ENCODE peak calls at places on chromosomes 5 and 9, in nine cellular contexts. T is aorta, J is colonic mucosa, S is AG04450, X is GM06990, Q is DND-41, A is mesendoderm, I is HCT116, B is ascending aorta. K is an unnamed sample. For H3K27me3, the result is how much of the 10 kb centered on the place peaks cover.

GRCh38 chr9:90466481-90466880 is 176.1 kb downstream of the DIRAS2 start:
- DNase-seq in B (no peak), S (no peak), Q (no peak), A (no peak), I (no peak), J (no peak), T (no peak), X (no peak), K (no peak)

GRCh38 chr5:1220831-1221230 is 4.3 kb upstream of the SLC6A18 start:
- DNase-seq in B (no peak), Q (no peak), A (no peak), J (no peak), I (no peak), X (no peak), S (no peak), T (no peak), K (no peak)

GRCh38 chr5:118924006-118924389 is 64.3 kb downstream of the DTWD2 start:
- DNase-seq in A (no peak), T (no peak), B (no peak), X (no peak), S (no peak), I (no peak), J (no peak), Q (no peak), K (no peak)

GRCh38 chr9:118170032-118170955 is 466.1 kb downstream of the TLR4 start:
- DNase-seq in I (no peak), A (peak), B (no peak), X (no peak), T (peak), Q (peak), J (peak), S (no peak), K (no peak)

GRCh38 chr5:135629164-135629563 is 50.4 kb upstream of the CXCL14 start:
- DNase-seq in J (no peak), A (peak), B (no peak), S (no peak), T (no peak), I (no peak), Q (no peak), X (no peak), K (no peak)

GRCh38 chr5:53478411-53479044 is 1.9 kb upstream of the FST start:
- DNase-seq in A (peak), X (no peak), T (peak), Q (no peak), B (no peak), I (peak), J (peak), S (no peak), K (no peak)

GRCh38 chr9:134136117-134136996 is 475 bp downstream of the WDR5 start:
- DNase-seq in T (no peak), I (no peak), S (no peak), B (no peak), J (peak), Q (peak), A (peak), X (peak), K (no peak)

GRCh38 chr5:81601912-81602311 is 149.0 kb downstream of the SSBP2 start:
- DNase-seq in S (no peak), I (no peak), A (peak), T (no peak), B (no peak), X (no peak), Q (no peak), J (no peak), K (no peak)

GRCh38 chr9:12934515-12935301 is 159.9 kb downstream of the LURAP1L start:
- DNase-seq in A (no peak), S (no peak), B (no peak), Q (no peak), X (no peak), I (no peak), J (no peak), T (no peak), K (no peak)

GRCh38 chr9:30723656-30724055 is 1660.8 kb upstream of the ACO1 start:
- DNase-seq in Q (no peak), S (no peak), I (no peak), B (no peak), T (no peak), X (no peak), J (no peak), A (no peak), K (no peak)

GRCh38 chr5:134511796-134512660 is 13.4 kb upstream of the JADE2 start:
- DNase-seq in S (no peak), B (no peak), I (no peak), J (peak), A (peak), T (peak), Q (no peak), X (no peak), K (no peak)

GRCh38 chr9:122468735-122469134 is 9.0 kb downstream of the OR1J1 start:
- DNase-seq in I (no peak), J (no peak), Q (no peak), T (no peak), S (peak), A (no peak), B (no peak), X (no peak), K (no peak)

GRCh38 chr9:79583957-79584654 is 12.3 kb downstream of the TLE4 start:
- DNase-seq in Q (no peak), S (no peak), J (peak), T (peak), B (peak), A (peak), I (no peak), X (no peak), K (no peak)

GRCh38 chr5:170291324-170291847 is 6.2 kb downstream of the LCP2 start:
- DNase-seq in I (no peak), S (no peak), T (no peak), X (no peak), J (no peak), A (peak), B (no peak), Q (no peak), K (no peak)

GRCh38 chr5:81164936-81165335 is 68.2 kb upstream of the CKMT2 start:
- DNase-seq in S (no peak), A (peak), I (no peak), Q (no peak), X (no peak), J (no peak), B (no peak), T (no peak), K (no peak)

GRCh38 chr5:124919752-124920151 is 173.3 kb upstream of the ZNF608 start:
- DNase-seq in B (no peak), X (no peak), J (no peak), I (no peak), Q (no peak), S (no peak), T (no peak), A (no peak), K (no peak)

GRCh38 chr9:96327694-96328352 is 25.8 kb upstream of the HSD17B3 start:
- DNase-seq in A (peak), X (no peak), I (no peak), J (peak), Q (peak), T (no peak), S (peak), B (no peak), K (peak)

GRCh38 chr9:112065781-112066606 is 109.1 kb downstream of the SUSD1 start:
- DNase-seq in J (peak), S (peak), T (peak), A (peak), I (peak), X (no peak), Q (no peak), B (no peak), K (no peak)

GRCh38 chr5:88687253-88687955 is 195.6 kb downstream of the MEF2C start:
- DNase-seq in Q (no peak), T (no peak), X (no peak), A (no peak), I (no peak), S (no peak), B (no peak), J (no peak), K (no peak)

DNA sequence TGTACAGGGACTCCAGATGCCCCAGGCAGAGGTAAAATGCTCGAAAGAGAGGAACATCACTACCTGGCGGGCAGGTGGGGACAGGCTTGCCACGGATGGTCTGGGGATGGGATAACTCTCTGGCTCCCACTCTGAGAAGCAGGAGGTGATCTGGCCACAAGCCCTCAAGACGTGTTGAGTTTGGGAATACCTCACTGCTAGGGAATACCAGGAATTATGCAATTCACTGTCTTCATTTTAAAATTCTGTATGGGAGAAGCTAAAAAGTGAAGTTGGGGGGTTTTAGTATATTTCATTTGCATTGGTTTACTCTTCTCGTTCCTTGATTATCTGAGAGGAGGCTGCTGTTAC is 510.4 kb downstream of the CCDC171 start:
- DNase-seq in T (no peak), A (no peak), Q (no peak), B (no peak), I (no peak), J (no peak), X (no peak), S (no peak), K (no peak)
- H3K4me3 ChIP-seq in T (no peak), A (no peak), Q (no peak), B (no peak), I (no peak), J (no peak), X (no peak), S (peak), K (no peak)

GRCh38 chr9:114037961-114038723 is 40.0 kb downstream of the AMBP start:
- DNase-seq in Q (no peak), X (no peak), J (peak), A (peak), B (no peak), I (no peak), S (no peak), T (no peak), K (no peak)
- H3K27me3 ChIP-seq in Q (under half), X (under half), J (under half), A (under half), B (under half), I (under half), S (under half), T (under half), K (under half)

DNA sequence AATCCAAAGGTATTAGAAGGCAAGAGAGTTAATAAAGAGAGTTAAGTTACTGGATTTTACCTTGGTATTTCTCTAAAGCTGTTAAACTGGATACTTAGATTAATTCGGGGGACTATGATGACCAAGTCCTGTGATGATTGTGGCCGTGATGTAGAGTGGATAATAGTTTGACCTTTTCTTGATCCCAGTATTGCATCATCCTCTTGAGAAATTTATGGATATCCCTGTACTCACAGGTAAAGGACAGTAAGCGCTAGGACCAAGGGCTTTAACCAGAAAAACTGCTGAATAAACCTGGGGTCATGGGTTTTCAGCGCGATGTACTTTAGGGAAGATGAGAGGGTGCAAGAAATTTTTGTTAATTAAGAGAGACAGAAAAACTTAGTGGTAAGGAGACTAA is 8.3 kb downstream of the OR13C8 start:
- DNase-seq in I (no peak), J (no peak), A (no peak), S (no peak), T (no peak), X (no peak), B (no peak), Q (no peak), K (no peak)
- H3K4me3 ChIP-seq in I (no peak), J (no peak), A (no peak), S (no peak), T (no peak), X (no peak), B (no peak), Q (no peak), K (no peak)

DNA sequence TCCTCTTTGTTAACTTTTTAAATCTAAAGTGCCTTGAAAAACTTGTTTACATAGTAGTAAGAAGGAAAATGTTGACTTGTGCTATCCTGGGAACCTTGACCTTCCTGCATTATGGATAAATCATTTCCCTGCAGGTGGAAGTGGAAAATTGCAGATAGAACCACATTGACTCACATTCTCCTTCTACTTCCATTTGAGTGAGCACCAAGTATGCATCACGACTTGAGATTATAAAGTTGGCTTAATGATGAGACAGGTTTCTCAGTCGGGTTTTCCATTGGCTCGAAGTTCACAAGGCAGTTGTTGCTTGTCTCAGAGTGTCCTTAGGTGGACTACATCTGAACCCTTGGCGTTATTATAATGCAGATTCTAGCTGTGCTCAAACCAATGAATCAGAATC is 39.9 kb downstream of the DOCK8 start:
- DNase-seq in I (no peak), Q (no peak), B (no peak), J (no peak), T (no peak), A (no peak), X (no peak), S (no peak), K (no peak)
- H3K27me3 ChIP-seq in I (under half), Q (under half), B (under half), J (under half), T (under half), A (under half), X (under half), S (under half), K (under half)

GRCh38 chr9:27414215-27414731 is 109.8 kb upstream of the IFNK start:
- DNase-seq in A (no peak), Q (no peak), B (no peak), X (no peak), J (peak), T (no peak), S (no peak), I (no peak), K (no peak)

GRCh38 chr9:27413507-27414214 is 110.4 kb upstream of the IFNK start:
- DNase-seq in S (no peak), X (no peak), T (no peak), I (no peak), J (no peak), B (no peak), A (no peak), Q (no peak), K (no peak)

GRCh38 chr9:27412081-27412480 is 112.0 kb upstream of the IFNK start:
- DNase-seq in J (no peak), B (no peak), I (no peak), T (no peak), A (no peak), X (no peak), Q (no peak), S (no peak), K (no peak)

GRCh38 chr9:27408523-27408922 is 111.6 kb upstream of the EQTN start:
- DNase-seq in T (no peak), A (no peak), J (no peak), X (no peak), S (no peak), B (no peak), Q (no peak), I (no peak), K (no peak)

DNA sequence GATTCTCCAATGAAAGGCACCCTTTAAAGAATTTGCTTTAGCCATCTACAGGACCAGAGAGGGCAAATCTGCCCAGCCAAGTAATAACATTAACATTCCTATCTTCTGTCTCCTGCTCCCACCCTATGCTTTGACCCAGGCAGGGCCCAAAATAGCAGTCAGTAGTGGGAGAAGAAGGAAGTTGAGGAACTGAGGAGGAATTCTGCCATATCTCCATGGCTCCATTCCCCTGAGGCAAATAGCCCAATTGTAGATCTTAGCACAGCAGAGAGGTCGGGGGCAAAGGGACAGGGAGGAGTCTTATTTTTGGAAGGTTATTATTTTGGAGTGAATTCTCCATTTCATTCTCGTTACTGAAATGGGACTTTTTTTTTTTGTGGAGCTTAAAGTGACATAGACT is 111.1 kb upstream of the IFNK start:
- DNase-seq in Q (no peak), S (no peak), J (no peak), A (no peak), T (peak), X (no peak), B (no peak), I (no peak), K (no peak)
- H3K4me3 ChIP-seq in Q (no peak), S (no peak), J (no peak), A (no peak), T (peak), X (no peak), B (no peak), I (no peak), K (no peak)

K was measured in CD8-positive, alpha-beta memory T cell.